ENCODE peak calls at places on chromosome 9, in five cellular contexts. I, X, G, L and J are unnamed samples.

GRCh38 chr9:6415266-6415665 is 2.3 kb downstream of the UHRF2 start:
- DNase-seq in I (no peak), X (peak), G (no peak), L (no peak), J (no peak)

GRCh38 chr9:124202447-124202971 is 55.2 kb upstream of the NEK6 start:
- DNase-seq in I (no peak), X (peak), G (no peak), L (peak), J (peak)

GRCh38 chr9:123749580-123750202 is 180.2 kb downstream of the DENND1A start:
- DNase-seq in I (no peak), X (peak), G (no peak), L (no peak), J (no peak)

GRCh38 chr9:4689687-4690104 is 10.3 kb downstream of the CDC37L1 start:
- DNase-seq in I (peak), X (peak), G (no peak), L (no peak), J (no peak)

GRCh38 chr9:81395301-81396054 is 293.9 kb downstream of the TLE1 start:
- DNase-seq in I (no peak), X (no peak), G (no peak), L (no peak), J (no peak)

GRCh38 chr9:106287108-106287631 is 575.8 kb upstream of the ZNF462 start:
- DNase-seq in I (no peak), X (no peak), G (no peak), L (no peak), J (no peak)

GRCh38 chr9:28927711-28928110 is 1354.4 kb upstream of the C9orf72 start:
- DNase-seq in I (no peak), X (no peak), G (no peak), L (no peak), J (no peak)

GRCh38 chr9:69980591-69980990 is 63.1 kb upstream of the MAMDC2 start:
- DNase-seq in I (no peak), X (no peak), G (no peak), L (no peak), J (no peak)

GRCh38 chr9:94919376-94920098 is 193.0 kb downstream of the AOPEP start:
- DNase-seq in I (no peak), X (no peak), G (peak), L (no peak), J (peak)

GRCh38 chr9:20559236-20559896 is 62.9 kb downstream of the MLLT3 start:
- DNase-seq in I (no peak), X (no peak), G (no peak), L (no peak), J (no peak)

GRCh38 chr9:35538361-35539234 is 48.7 kb downstream of the RUSC2 start:
- DNase-seq in I (no peak), X (no peak), G (peak), L (peak), J (peak)

GRCh38 chr9:6873862-6874261 is 116.1 kb downstream of the KDM4C start:
- DNase-seq in I (no peak), X (no peak), G (no peak), L (no peak), J (no peak)

DNA sequence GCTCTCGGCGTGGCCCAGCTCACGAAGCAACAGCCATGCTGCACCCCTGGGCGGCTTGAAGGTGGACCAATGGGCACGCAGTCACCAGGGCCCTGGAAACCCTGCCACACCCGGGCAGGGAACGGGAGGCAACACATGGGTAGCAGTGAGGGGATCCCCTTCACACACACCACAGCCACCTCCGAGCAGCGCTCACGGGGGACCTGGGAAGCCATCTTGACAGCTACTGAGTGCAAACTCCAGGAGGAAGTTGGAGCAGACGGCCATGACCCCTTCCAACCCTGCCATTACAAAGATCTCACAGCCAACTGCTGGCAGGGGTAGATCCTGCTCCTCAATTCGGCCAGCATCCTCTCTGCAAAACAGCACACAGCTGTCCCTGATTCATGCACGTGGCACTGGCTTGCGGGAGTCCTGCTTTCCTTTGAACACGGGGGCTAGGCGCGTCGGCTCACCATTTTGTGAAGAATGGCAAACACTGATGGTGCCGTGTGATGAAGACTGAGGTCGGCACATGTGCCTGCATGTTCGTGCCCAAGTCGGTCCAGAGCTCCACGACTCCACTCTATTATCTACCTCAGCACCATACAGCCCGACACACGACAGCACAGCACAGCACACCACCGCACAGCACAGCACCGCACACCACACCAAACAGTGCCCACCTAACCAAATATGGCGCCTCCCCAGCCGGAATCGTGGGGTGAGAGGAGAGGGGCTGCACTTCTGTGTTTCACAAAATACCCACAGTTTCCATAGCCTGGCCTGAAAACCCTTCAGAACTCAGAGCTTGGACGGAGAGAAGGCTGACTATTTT is 5.0 kb downstream of the UBAC1 start:
- DNase-seq in I (no peak), X (no peak), G (no peak), L (no peak), J (no peak)
- H3K4me3 ChIP-seq in I (no peak), X (no peak), G (no peak), L (no peak), J (no peak)

DNA sequence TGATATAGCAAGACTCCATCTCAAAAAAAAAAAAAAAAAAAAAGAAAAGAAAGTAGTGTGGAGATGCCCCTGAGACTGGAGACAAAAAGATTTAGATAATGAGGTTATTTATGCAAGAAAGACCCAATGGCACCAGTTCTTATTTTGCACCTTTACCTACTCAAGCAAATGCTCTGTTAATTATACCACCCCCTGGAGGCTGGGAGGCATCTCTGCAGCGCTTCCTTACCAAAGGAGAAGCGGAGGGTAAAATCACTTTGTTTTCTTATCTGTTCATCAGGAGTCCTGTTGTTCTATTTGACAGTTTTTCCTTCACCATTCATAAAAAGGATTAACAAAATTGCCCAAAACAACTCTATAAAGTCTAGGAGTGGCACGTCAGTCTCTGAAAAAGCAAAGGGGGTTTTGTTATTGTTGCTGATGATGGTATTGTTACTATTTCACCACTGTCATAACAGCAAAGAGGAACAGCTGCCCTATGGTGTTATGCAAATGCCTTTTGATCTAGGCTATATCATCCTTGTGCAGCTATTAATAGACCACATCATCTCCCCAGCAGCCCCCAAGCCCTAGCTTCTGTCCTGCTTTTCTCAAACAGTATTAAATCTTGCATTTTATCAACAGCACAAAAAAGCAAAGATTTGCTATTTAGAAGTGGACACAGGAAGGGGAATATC is 174.0 kb downstream of the PALM2AKAP2 start:
- DNase-seq in I (no peak), X (no peak), G (no peak), L (no peak), J (no peak)
- TF ChIP-seq CTCF in I (no peak), X (peak), G (no peak), L (no peak), J (peak)

GRCh38 chr9:116816484-116816883 is 129.4 kb downstream of the TRIM32 start:
- DNase-seq in I (no peak), X (no peak), G (no peak), L (no peak), J (no peak)

GRCh38 chr9:116815828-116816227 is 128.7 kb downstream of the TRIM32 start:
- DNase-seq in I (no peak), X (no peak), G (no peak), L (no peak), J (no peak)

GRCh38 chr9:116813029-116813295 is 125.9 kb downstream of the TRIM32 start:
- DNase-seq in I (no peak), X (no peak), G (no peak), L (no peak), J (no peak)

GRCh38 chr9:116812231-116813028 is 125.3 kb downstream of the TRIM32 start:
- DNase-seq in I (no peak), X (no peak), G (no peak), L (no peak), J (no peak)

DNA sequence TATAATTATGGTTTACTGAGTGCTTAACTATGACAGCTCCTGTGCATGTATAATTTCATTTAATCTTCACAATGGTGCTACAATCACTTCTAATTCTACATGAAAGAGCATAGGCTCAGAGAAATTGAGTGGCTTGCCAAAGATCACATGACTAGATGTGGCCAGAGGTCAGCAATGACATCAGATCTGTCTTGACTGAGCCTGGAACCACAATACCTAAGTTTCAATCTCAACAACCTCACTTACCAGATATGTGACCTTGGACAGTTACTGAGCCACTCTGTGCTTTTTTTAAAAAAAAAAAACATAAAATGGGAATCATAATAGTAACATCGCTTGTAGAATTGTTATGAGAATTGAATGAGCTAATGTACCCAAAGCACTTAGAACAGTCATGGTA is 130.7 kb downstream of the TRIM32 start:
- DNase-seq in I (no peak), X (peak), G (no peak), L (no peak), J (no peak)
- H3K4me3 ChIP-seq in I (no peak), X (no peak), G (no peak), L (no peak), J (no peak)

GRCh38 chr9:2228132-2228531 is 213.0 kb downstream of the SMARCA2 start:
- DNase-seq in I (no peak), X (peak), G (no peak), L (no peak), J (peak)
- TF ChIP-seq CTCF in I (peak), X (peak), G (no peak), L (peak), J (peak)